ENCODE peak calls at places on chromosomes 4 and X, in seven cellular contexts. W is upper lobe of right lung; N is PC-9; I is tibial artery; O is CD8-positive, alpha-beta T cell; R is MM.1S; V is tibial nerve. L is an unnamed sample.
A peak's percentile ranks its signal among the peaks of the same experiment; 100 is the strongest.

GRCh38 chr4:35300996-35301774 is 943.1 kb downstream of the ARAP2 start:
- DNase-seq in N (no peak), W (no peak), V (no peak), O (no peak), I (no peak), R (no peak), L (no peak)

GRCh38 chrX:153521034-153521433 is 3.6 kb downstream of the ATP2B3 start:
- DNase-seq in V (no peak), W (no peak), R (no peak), I (no peak), O (no peak), N (peak; percentile 55), L (no peak)

GRCh38 chr4:27084685-27085356 is 224.2 kb downstream of the STIM2 start:
- DNase-seq in O (no peak), R (peak; percentile 11), I (no peak), N (no peak), W (peak; percentile 69), V (no peak), L (peak; percentile 61)

GRCh38 chr4:3418029-3418762 is 23.6 kb upstream of the HGFAC start:
- DNase-seq in I (no peak), O (no peak), N (no peak), V (no peak), W (peak; percentile 52), R (no peak), L (peak; percentile 26)

GRCh38 chr4:51884055-51884454 is 41.1 kb downstream of the DCUN1D4 start:
- DNase-seq in R (no peak), W (no peak), O (no peak), I (no peak), V (no peak), N (no peak), L (no peak)

GRCh38 chr4:54568184-54568583 is 89.6 kb upstream of the KIT start:
- DNase-seq in O (no peak), V (no peak), W (no peak), R (no peak), N (no peak), I (no peak), L (no peak)

GRCh38 chr4:82891728-82892466 is 944 bp upstream of the SEC31A start:
- DNase-seq in O (no peak), W (no peak), N (no peak), V (no peak), I (no peak), R (peak; percentile 58), L (no peak)

GRCh38 chr4:127870688-127871087 is 10.0 kb upstream of the PLK4 start:
- DNase-seq in V (no peak), R (no peak), N (peak; percentile 19), I (no peak), O (no peak), W (no peak), L (no peak)

GRCh38 chrX:1178580-1179057 is 33.8 kb downstream of the CRLF2 start:
- DNase-seq in O (no peak), N (no peak), R (no peak), V (no peak), W (no peak), I (no peak), L (no peak)

GRCh38 chr4:40721730-40722171 is 28.0 kb upstream of the NSUN7 start:
- DNase-seq in N (no peak), R (no peak), I (no peak), O (no peak), W (no peak), V (no peak), L (no peak)

GRCh38 chr4:3530051-3530450 is 2.2 kb downstream of the LRPAP1 start:
- DNase-seq in I (no peak), W (no peak), O (no peak), R (no peak), N (no peak), V (no peak), L (peak; percentile 30)

GRCh38 chr4:175371091-175371490 is 441.0 kb downstream of the GPM6A start:
- DNase-seq in N (no peak), I (no peak), O (no peak), R (no peak), V (no peak), W (no peak), L (no peak)

GRCh38 chrX:2325076-2325784 is 175.5 kb downstream of the DHRSX start:
- DNase-seq in V (no peak), R (no peak), W (no peak), O (no peak), N (no peak), I (no peak), L (peak; percentile 85)

GRCh38 chr4:104022871-104023270 is 303.1 kb upstream of the TACR3 start:
- DNase-seq in O (no peak), I (no peak), V (no peak), N (no peak), R (no peak), W (no peak), L (no peak)

GRCh38 chr4:119525005-119525749 is 103.4 kb downstream of the PDE5A start:
- DNase-seq in V (no peak), W (no peak), N (no peak), R (no peak), O (no peak), I (no peak), L (no peak)

GRCh38 chrX:13092455-13092941 is 48.1 kb upstream of the FAM9C start:
- DNase-seq in R (no peak), W (peak; percentile 74), V (no peak), I (no peak), N (no peak), O (peak; percentile 59), L (peak; percentile 48)

GRCh38 chr4:624705-625590 is at the start of gene PDE6B:
- DNase-seq in W (no peak), V (no peak), I (no peak), O (no peak), N (no peak), R (no peak), L (no peak)

GRCh38 chr4:123398803-123399637 is 2.4 kb downstream of the SPRY1 start:
- DNase-seq in I (peak; percentile 63), N (peak; percentile 65), R (peak; percentile 66), W (peak; percentile 87), O (peak; percentile 10), V (peak; percentile 53), L (peak; percentile 49)

GRCh38 chr4:52052475-52052780 is 1.3 kb downstream of the SPATA18 start:
- DNase-seq in R (no peak), V (no peak), W (no peak), I (no peak), O (no peak), N (no peak), L (no peak)

GRCh38 chr4:165079476-165079875 is 25.8 kb downstream of the TRIM75 start:
- DNase-seq in I (no peak), V (no peak), N (no peak), R (peak; percentile 98), W (no peak), O (no peak), L (no peak)

GRCh38 chrX:623268-623598 is 7.4 kb upstream of the SHOX start:
- DNase-seq in W (no peak), R (no peak), N (no peak), V (no peak), O (no peak), I (no peak), L (no peak)

DNA sequence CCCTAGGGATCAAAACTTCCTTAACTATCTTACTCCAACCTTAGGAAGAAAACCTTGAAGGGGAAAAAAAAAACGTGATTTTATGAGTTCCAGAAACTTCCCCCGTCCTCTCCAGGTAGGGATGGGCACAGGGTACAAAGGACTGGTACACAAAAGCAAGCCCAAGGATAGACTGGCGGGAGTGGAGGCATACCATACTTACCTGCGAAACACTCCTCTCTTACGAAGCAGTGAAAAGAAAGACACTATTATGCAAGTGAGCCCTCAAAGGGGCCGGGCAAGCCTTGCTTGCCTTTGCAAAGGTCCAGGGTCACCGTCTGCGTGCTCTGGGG is 651 bp downstream of the TSPAN6 start:
- DNase-seq in V (no peak), W (no peak), I (no peak), N (no peak), O (no peak), R (no peak), L (no peak)
- H3K27ac ChIP-seq in V (peak overlapping the region; percentile 82), W (peak overlapping the region; percentile 55), I (peak overlapping the region; percentile 66), N (no peak overlapping the region), O (peak overlapping the region; percentile 35), R (no peak overlapping the region), L (peak overlapping the region; percentile 30)

GRCh38 chr4:158798062-158798461 is 29.2 kb downstream of the FNIP2 start:
- DNase-seq in W (no peak), V (no peak), R (no peak), O (no peak), I (no peak), N (no peak), L (no peak)

GRCh38 chr4:158793021-158793420 is 24.2 kb downstream of the FNIP2 start:
- DNase-seq in N (no peak), V (no peak), O (no peak), R (no peak), I (no peak), W (no peak), L (no peak)

GRCh38 chr4:158799856-158800255 is 31.0 kb downstream of the FNIP2 start:
- DNase-seq in R (no peak), I (no peak), O (no peak), V (no peak), W (no peak), N (no peak), L (no peak)

GRCh38 chr4:158799013-158799770 is 30.4 kb downstream of the FNIP2 start:
- DNase-seq in V (no peak), W (no peak), I (no peak), O (no peak), N (no peak), R (no peak), L (no peak)

GRCh38 chr4:158796370-158797140 is 27.7 kb downstream of the FNIP2 start:
- DNase-seq in O (no peak), N (no peak), I (no peak), W (peak; percentile 73), R (no peak), V (no peak), L (peak; percentile 48)
- H3K4me3 ChIP-seq in O (no peak overlapping the region), N (no peak overlapping the region), I (no peak overlapping the region), W (no peak overlapping the region), R (no peak overlapping the region), V (no peak overlapping the region), L (no peak overlapping the region)

GRCh38 chr4:98662619-98663225 is 4.3 kb upstream of the TSPAN5 start:
- DNase-seq in I (no peak), R (peak; percentile 27), N (no peak), W (no peak), V (no peak), O (no peak), L (no peak)
- H3K27ac ChIP-seq in I (no peak overlapping the region), R (peak overlapping the region; percentile 87), N (peak overlapping the region; percentile 40), W (peak overlapping the region; percentile 36), V (no peak overlapping the region), O (peak overlapping the region; percentile 58), L (no peak overlapping the region)

GRCh38 chrX:100409316-100410082 is 574 bp downstream of the PCDH19 start:
- DNase-seq in N (no peak), I (no peak), R (no peak), W (no peak), V (no peak), O (no peak), L (no peak)

GRCh38 chrX:100410901-100411801 is 1.1 kb upstream of the PCDH19 start:
- DNase-seq in V (no peak), R (no peak), W (no peak), I (no peak), O (no peak), N (no peak), L (no peak)

GRCh38 chrX:100411802-100412333 is 1.8 kb upstream of the PCDH19 start:
- DNase-seq in O (no peak), V (no peak), I (no peak), N (no peak), R (no peak), W (no peak), L (no peak)

GRCh38 chrX:100408643-100409315 is 1.3 kb downstream of the PCDH19 start:
- DNase-seq in V (no peak), R (no peak), N (no peak), O (no peak), W (no peak), I (no peak), L (no peak)

GRCh38 chrX:100410083-100410590 is at the start of gene PCDH19:
- DNase-seq in V (peak; percentile 27), R (peak; percentile 74), N (no peak), I (no peak), O (no peak), W (peak; percentile 66), L (peak; percentile 80)
- H3K4me3 ChIP-seq in V (peak within 1 kb of the TSS; percentile 28), R (peak within 1 kb of the TSS; percentile 58), N (no peak within 1 kb of the TSS), I (peak within 1 kb of the TSS; percentile 36), O (peak within 1 kb of the TSS; percentile 15), W (peak within 1 kb of the TSS; percentile 35), L (peak within 1 kb of the TSS; percentile 48)